ENCODE peak calls at places on chromosomes 11 and 22, in six cellular contexts. J is WERI-Rb-1, Y is AG04450, V is keratinocyte, M is substantia nigra, L is RWPE1. T is an unnamed sample.

GRCh38 chr11:102914238-102915043 is 39.7 kb upstream of the MMP12 start:
- DNase-seq in M (no peak), L (peak), Y (peak), V (no peak), J (peak), T (no peak)

GRCh38 chr22:38203855-38204497 is 2.2 kb downstream of the MAFF start:
- DNase-seq in J (no peak), Y (no peak), M (no peak), V (no peak), L (no peak), T (no peak)

GRCh38 chr11:69413993-69414392 is 67.5 kb upstream of the LINC01488 start:
- DNase-seq in M (no peak), J (no peak), V (no peak), Y (no peak), L (no peak), T (no peak)

GRCh38 chr11:134069426-134069921 is 602 bp downstream of the JAM3 start:
- DNase-seq in M (no peak), L (no peak), V (no peak), J (no peak), Y (no peak), T (no peak)

GRCh38 chr11:133038850-133039249 is 493.5 kb downstream of the OPCML start:
- DNase-seq in J (no peak), V (no peak), Y (no peak), L (no peak), M (no peak), T (no peak)

GRCh38 chr11:16737860-16738197 is 618 bp upstream of the C11orf58 start:
- DNase-seq in L (no peak), J (no peak), V (no peak), M (no peak), Y (no peak), T (no peak)

GRCh38 chr11:102168483-102168882 is 58.2 kb downstream of the YAP1 start:
- DNase-seq in L (peak), V (no peak), J (no peak), Y (no peak), M (no peak), T (no peak)

GRCh38 chr11:57254631-57255030 is 17.6 kb upstream of the APLNR start:
- DNase-seq in V (no peak), J (no peak), M (no peak), L (no peak), Y (no peak), T (no peak)

GRCh38 chr11:73234403-73235181 is 16.5 kb downstream of the P2RY2 start:
- DNase-seq in M (no peak), L (no peak), J (no peak), Y (no peak), V (no peak), T (no peak)

GRCh38 chr22:49602481-49602880 is 225.2 kb downstream of the BRD1 start:
- DNase-seq in L (no peak), M (no peak), V (no peak), Y (no peak), J (no peak), T (no peak)

GRCh38 chr11:86816251-86816726 is 15.9 kb downstream of the PRSS23 start:
- DNase-seq in J (no peak), L (no peak), V (no peak), M (no peak), Y (no peak), T (no peak)

DNA sequence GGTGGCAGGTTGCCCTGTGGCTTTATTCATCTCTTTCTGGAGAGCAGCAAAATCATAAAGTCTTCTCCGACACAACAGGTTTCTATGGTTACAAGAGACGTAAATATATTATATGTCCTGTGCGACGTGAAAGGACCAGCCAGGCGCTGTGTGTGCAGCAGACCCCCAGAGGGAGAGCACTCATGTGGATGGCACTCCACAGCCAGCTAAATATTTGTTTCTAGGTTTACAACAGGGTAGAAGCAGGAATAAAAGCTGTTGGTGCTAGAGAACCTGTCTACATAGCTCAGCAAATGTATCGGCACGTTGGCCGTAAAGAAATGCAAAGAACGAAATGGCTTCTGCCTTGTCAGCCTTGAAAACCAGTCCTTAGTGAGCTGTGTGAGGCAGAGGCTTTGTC is 133.8 kb upstream of the PITPNB start:
- DNase-seq in Y (no peak), M (no peak), L (no peak), V (no peak), J (no peak), T (no peak)
- H3K27ac ChIP-seq in Y (no peak), M (no peak), L (no peak), V (no peak), J (no peak), T (no peak)

GRCh38 chr22:30416403-30416802 is 9.2 kb upstream of the MTFP1 start:
- DNase-seq in M (no peak), V (no peak), L (no peak), Y (no peak), J (no peak), T (no peak)

GRCh38 chr22:30411780-30412179 is 13.8 kb upstream of the MTFP1 start:
- DNase-seq in M (no peak), L (peak), J (no peak), Y (no peak), V (peak), T (no peak)

GRCh38 chr22:30414525-30415047 is 11.0 kb upstream of the MTFP1 start:
- DNase-seq in L (no peak), Y (no peak), V (no peak), M (no peak), J (no peak), T (no peak)

GRCh38 chr22:30413745-30414524 is 11.6 kb upstream of the MTFP1 start:
- DNase-seq in Y (no peak), L (no peak), V (no peak), M (no peak), J (no peak), T (no peak)

GRCh38 chr22:30413001-30413400 is 12.6 kb upstream of the MTFP1 start:
- DNase-seq in V (no peak), M (no peak), J (no peak), Y (no peak), L (no peak), T (no peak)
- H3K27ac ChIP-seq in V (peak), M (peak), J (no peak), Y (no peak), L (no peak), T (no peak)

GRCh38 chr11:75939992-75940391 is 125.0 kb downstream of the UVRAG start:
- DNase-seq in L (no peak), Y (no peak), J (no peak), V (no peak), M (no peak), T (no peak)
- H3K27ac ChIP-seq in L (no peak), Y (no peak), J (no peak), V (no peak), M (no peak), T (no peak)

GRCh38 chr22:44648085-44648820 is 53.8 kb upstream of the PRR5 start:
- DNase-seq in J (peak), Y (no peak), M (no peak), L (no peak), V (no peak), T (no peak)
- H3K27ac ChIP-seq in J (peak), Y (peak), M (no peak), L (peak), V (peak), T (peak)

DNA sequence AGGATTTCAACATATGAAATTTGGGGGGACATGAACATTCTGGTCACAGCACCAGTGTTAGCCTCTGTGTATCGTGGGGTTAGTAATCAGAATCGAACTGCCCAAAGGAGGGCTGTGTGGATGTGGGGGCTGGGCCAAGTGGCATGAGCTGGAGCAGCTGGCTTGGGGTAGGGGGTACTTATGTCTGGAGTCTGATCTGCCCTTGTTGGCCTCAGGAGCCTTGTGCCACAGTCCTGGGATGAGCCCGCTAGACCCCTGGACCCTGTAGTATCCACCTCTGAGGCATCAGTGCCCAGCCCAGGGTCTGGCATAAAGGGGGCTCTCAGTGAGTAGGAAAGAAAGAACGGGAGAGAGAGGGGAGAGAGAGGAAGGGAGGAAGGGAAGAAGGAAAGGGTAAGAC is 67.3 kb downstream of the LRRC32 start:
- DNase-seq in J (no peak), Y (no peak), L (no peak), M (no peak), V (no peak), T (no peak)
- H3K27ac ChIP-seq in J (no peak), Y (no peak), L (no peak), M (no peak), V (no peak), T (peak)

GRCh38 chr11:126153006-126153405 is 58.4 kb downstream of the RPUSD4 start:
- DNase-seq in M (no peak), L (no peak), Y (no peak), J (no peak), V (no peak), T (no peak)
- H3K27ac ChIP-seq in M (no peak), L (no peak), Y (no peak), J (no peak), V (no peak), T (no peak)

GRCh38 chr11:61698173-61698965 is 18.2 kb downstream of the DAGLA start:
- DNase-seq in Y (no peak), V (no peak), L (no peak), J (no peak), M (no peak), T (no peak)
- H3K27ac ChIP-seq in Y (no peak), V (no peak), L (peak), J (no peak), M (no peak), T (peak)

GRCh38 chr11:118277312-118277711 is 13.2 kb upstream of the MPZL2 start:
- DNase-seq in M (no peak), V (peak), J (no peak), Y (no peak), L (peak), T (no peak)
- H3K27ac ChIP-seq in M (no peak), V (peak), J (no peak), Y (no peak), L (peak), T (no peak)

DNA sequence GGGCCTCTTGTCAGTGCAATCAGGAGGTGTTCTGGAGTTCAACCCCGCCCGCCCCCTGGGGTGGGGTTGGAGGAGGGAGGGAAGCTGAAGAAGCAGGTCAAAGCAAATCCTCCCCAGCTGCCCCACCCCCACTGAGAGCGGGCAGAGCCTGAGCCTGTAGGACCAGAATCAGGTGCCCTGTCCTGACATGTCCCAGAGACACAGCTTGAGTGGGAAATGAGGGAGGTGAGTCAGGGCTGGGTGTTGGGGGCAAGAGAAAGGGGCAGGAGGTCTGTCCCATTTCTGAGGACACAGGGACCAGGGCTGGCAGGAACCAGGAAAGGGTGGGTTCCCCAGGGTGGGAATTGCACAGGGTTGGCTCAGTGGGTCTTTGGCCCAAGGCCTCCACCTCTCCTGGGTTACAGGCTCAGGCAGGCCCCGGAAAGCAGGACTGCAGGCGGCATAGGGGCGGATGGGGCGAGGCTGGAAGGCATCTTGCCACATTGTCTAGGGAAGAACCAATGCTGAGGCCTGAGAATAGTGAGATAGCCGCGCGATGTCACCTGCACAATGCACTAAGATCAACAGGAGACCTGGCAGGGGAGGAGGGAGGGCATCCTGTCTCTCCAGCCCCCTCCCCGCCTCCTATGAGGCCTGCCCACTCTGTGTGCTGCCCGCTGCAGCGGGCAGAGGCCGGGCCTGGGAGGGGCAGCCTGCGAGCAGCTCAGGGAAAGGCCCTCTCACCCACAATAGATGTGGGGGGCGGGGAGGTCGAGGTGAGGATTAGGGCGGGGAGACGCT is 32.4 kb downstream of the NECTIN1 start:
- DNase-seq in Y (no peak), V (peak), M (no peak), L (peak), J (peak), T (no peak)
- H3K27ac ChIP-seq in Y (no peak), V (peak), M (no peak), L (peak), J (peak), T (no peak)

DNA sequence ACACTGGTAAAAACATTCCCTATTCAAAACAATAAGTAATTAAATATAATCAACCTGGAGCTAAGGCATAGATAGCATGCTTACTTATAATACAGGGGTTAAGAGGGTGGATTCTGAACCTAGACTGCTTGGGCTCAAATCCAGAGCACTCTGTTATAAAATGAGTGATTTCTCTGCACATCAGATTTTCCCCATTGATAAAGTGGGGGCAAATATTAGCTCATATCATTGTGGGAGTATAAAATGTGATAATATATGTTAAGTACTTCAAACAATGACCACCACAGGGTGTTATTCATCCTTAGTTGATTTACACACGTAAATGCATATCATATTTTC is 139.4 kb downstream of the LUZP2 start:
- DNase-seq in V (no peak), J (no peak), M (no peak), Y (no peak), L (no peak), T (no peak)
- H3K27ac ChIP-seq in V (no peak), J (no peak), M (no peak), Y (no peak), L (no peak), T (no peak)